ENCODE peak calls at places on chromosomes 7 and 10, in ten cellular contexts. One of them, this sample, is unnamed. For H3K27me3, the result is how much of the 10 kb centered on the place peaks cover.

GRCh38 chr10:101032637-101033201 is 1.7 kb downstream of the SFXN3 start:
- DNase-seq in PC-9: peak
- DNase-seq in AG04450: peak
- DNase-seq in CD8-positive, alpha-beta T cell: peak
- DNase-seq in psoas muscle: no peak
- DNase-seq in IMR-90: peak
- DNase-seq in Panc1: no peak
- DNase-seq in Caco-2: no peak
- DNase-seq in stomach: peak
- DNase-seq in cardiac muscle cell: no peak
- DNase-seq in this sample: peak

GRCh38 chr7:44134943-44135628 is 6.0 kb downstream of the MYL7 start:
- DNase-seq in Caco-2: no peak
- DNase-seq in IMR-90: no peak
- DNase-seq in CD8-positive, alpha-beta T cell: no peak
- DNase-seq in cardiac muscle cell: no peak
- DNase-seq in PC-9: no peak
- DNase-seq in psoas muscle: peak
- DNase-seq in stomach: no peak
- DNase-seq in AG04450: no peak
- DNase-seq in Panc1: no peak
- DNase-seq in this sample: no peak

GRCh38 chr7:23628370-23628769 is 31.2 kb downstream of the CCDC126 start:
- DNase-seq in Caco-2: no peak
- DNase-seq in Panc1: no peak
- DNase-seq in PC-9: no peak
- DNase-seq in psoas muscle: no peak
- DNase-seq in stomach: no peak
- DNase-seq in AG04450: no peak
- DNase-seq in IMR-90: no peak
- DNase-seq in CD8-positive, alpha-beta T cell: no peak
- DNase-seq in cardiac muscle cell: no peak
- DNase-seq in this sample: no peak

GRCh38 chr7:158567153-158567603 is 20.4 kb downstream of the PTPRN2 start:
- DNase-seq in AG04450: no peak
- DNase-seq in cardiac muscle cell: no peak
- DNase-seq in Panc1: no peak
- DNase-seq in stomach: peak
- DNase-seq in Caco-2: no peak
- DNase-seq in CD8-positive, alpha-beta T cell: no peak
- DNase-seq in psoas muscle: no peak
- DNase-seq in PC-9: no peak
- DNase-seq in IMR-90: no peak
- DNase-seq in this sample: no peak

GRCh38 chr7:35695628-35695888 is 623 bp upstream of the HERPUD2 start:
- DNase-seq in psoas muscle: no peak
- DNase-seq in Caco-2: no peak
- DNase-seq in PC-9: no peak
- DNase-seq in Panc1: no peak
- DNase-seq in AG04450: no peak
- DNase-seq in stomach: no peak
- DNase-seq in IMR-90: no peak
- DNase-seq in cardiac muscle cell: no peak
- DNase-seq in CD8-positive, alpha-beta T cell: no peak
- DNase-seq in this sample: no peak

GRCh38 chr7:44914992-44915607 is 29.8 kb upstream of the PURB start:
- DNase-seq in AG04450: no peak
- DNase-seq in PC-9: no peak
- DNase-seq in cardiac muscle cell: no peak
- DNase-seq in stomach: no peak
- DNase-seq in CD8-positive, alpha-beta T cell: peak
- DNase-seq in Caco-2: no peak
- DNase-seq in psoas muscle: no peak
- DNase-seq in Panc1: no peak
- DNase-seq in IMR-90: no peak
- DNase-seq in this sample: no peak

GRCh38 chr10:33460461-33461294 is 126.2 kb upstream of the NRP1 start:
- DNase-seq in AG04450: no peak
- DNase-seq in PC-9: no peak
- DNase-seq in IMR-90: peak
- DNase-seq in psoas muscle: peak
- DNase-seq in cardiac muscle cell: peak
- DNase-seq in Caco-2: no peak
- DNase-seq in Panc1: no peak
- DNase-seq in CD8-positive, alpha-beta T cell: no peak
- DNase-seq in stomach: peak
- DNase-seq in this sample: peak

GRCh38 chr7:2821161-2821841 is 22.8 kb downstream of the GNA12 start:
- DNase-seq in AG04450: peak
- DNase-seq in psoas muscle: no peak
- DNase-seq in stomach: no peak
- DNase-seq in IMR-90: peak
- DNase-seq in Caco-2: no peak
- DNase-seq in cardiac muscle cell: no peak
- DNase-seq in PC-9: peak
- DNase-seq in CD8-positive, alpha-beta T cell: no peak
- DNase-seq in Panc1: no peak
- DNase-seq in this sample: no peak

GRCh38 chr10:29826801-29827200 is 192.0 kb upstream of the SVIL start:
- DNase-seq in stomach: no peak
- DNase-seq in cardiac muscle cell: no peak
- DNase-seq in psoas muscle: no peak
- DNase-seq in CD8-positive, alpha-beta T cell: no peak
- DNase-seq in PC-9: no peak
- DNase-seq in AG04450: no peak
- DNase-seq in Caco-2: no peak
- DNase-seq in Panc1: no peak
- DNase-seq in IMR-90: no peak
- DNase-seq in this sample: no peak

GRCh38 chr10:96271017-96271815 is at the start of gene BLNK:
- DNase-seq in cardiac muscle cell: peak
- DNase-seq in psoas muscle: peak
- DNase-seq in Caco-2: peak
- DNase-seq in AG04450: peak
- DNase-seq in Panc1: no peak
- DNase-seq in PC-9: peak
- DNase-seq in IMR-90: peak
- DNase-seq in CD8-positive, alpha-beta T cell: no peak
- DNase-seq in stomach: peak
- DNase-seq in this sample: peak

GRCh38 chr10:63323930-63324854 is 141.6 kb downstream of the JMJD1C start:
- DNase-seq in cardiac muscle cell: no peak
- DNase-seq in Caco-2: no peak
- DNase-seq in Panc1: no peak
- DNase-seq in stomach: no peak
- DNase-seq in PC-9: no peak
- DNase-seq in CD8-positive, alpha-beta T cell: no peak
- DNase-seq in AG04450: no peak
- DNase-seq in IMR-90: no peak
- DNase-seq in psoas muscle: no peak
- DNase-seq in this sample: no peak

GRCh38 chr7:27130540-27131389 is at the start of gene HOXA4:
- DNase-seq in CD8-positive, alpha-beta T cell: peak
- DNase-seq in Caco-2: peak
- DNase-seq in AG04450: no peak
- DNase-seq in psoas muscle: peak
- DNase-seq in stomach: peak
- DNase-seq in PC-9: no peak
- DNase-seq in cardiac muscle cell: peak
- DNase-seq in IMR-90: peak
- DNase-seq in Panc1: no peak
- DNase-seq in this sample: peak

GRCh38 chr10:15474671-15475070 is 103.6 kb upstream of the FAM171A1 start:
- DNase-seq in AG04450: no peak
- DNase-seq in psoas muscle: no peak
- DNase-seq in IMR-90: no peak
- DNase-seq in CD8-positive, alpha-beta T cell: no peak
- DNase-seq in stomach: no peak
- DNase-seq in PC-9: no peak
- DNase-seq in cardiac muscle cell: no peak
- DNase-seq in Panc1: no peak
- DNase-seq in Caco-2: no peak
- DNase-seq in this sample: no peak

GRCh38 chr10:15482168-15482567 is 111.1 kb upstream of the FAM171A1 start:
- DNase-seq in AG04450: no peak
- DNase-seq in Panc1: no peak
- DNase-seq in IMR-90: no peak
- DNase-seq in psoas muscle: no peak
- DNase-seq in cardiac muscle cell: no peak
- DNase-seq in PC-9: no peak
- DNase-seq in CD8-positive, alpha-beta T cell: no peak
- DNase-seq in stomach: no peak
- DNase-seq in Caco-2: no peak
- DNase-seq in this sample: no peak

GRCh38 chr10:15476337-15476736 is 105.2 kb upstream of the FAM171A1 start:
- DNase-seq in PC-9: no peak
- DNase-seq in stomach: no peak
- DNase-seq in AG04450: no peak
- DNase-seq in Panc1: no peak
- DNase-seq in IMR-90: no peak
- DNase-seq in CD8-positive, alpha-beta T cell: no peak
- DNase-seq in Caco-2: no peak
- DNase-seq in psoas muscle: no peak
- DNase-seq in cardiac muscle cell: no peak
- DNase-seq in this sample: no peak

GRCh38 chr10:15478429-15478828 is 107.3 kb upstream of the FAM171A1 start:
- DNase-seq in Caco-2: no peak
- DNase-seq in IMR-90: no peak
- DNase-seq in PC-9: no peak
- DNase-seq in stomach: no peak
- DNase-seq in psoas muscle: no peak
- DNase-seq in AG04450: no peak
- DNase-seq in cardiac muscle cell: no peak
- DNase-seq in CD8-positive, alpha-beta T cell: no peak
- DNase-seq in Panc1: no peak
- DNase-seq in this sample: no peak

DNA sequence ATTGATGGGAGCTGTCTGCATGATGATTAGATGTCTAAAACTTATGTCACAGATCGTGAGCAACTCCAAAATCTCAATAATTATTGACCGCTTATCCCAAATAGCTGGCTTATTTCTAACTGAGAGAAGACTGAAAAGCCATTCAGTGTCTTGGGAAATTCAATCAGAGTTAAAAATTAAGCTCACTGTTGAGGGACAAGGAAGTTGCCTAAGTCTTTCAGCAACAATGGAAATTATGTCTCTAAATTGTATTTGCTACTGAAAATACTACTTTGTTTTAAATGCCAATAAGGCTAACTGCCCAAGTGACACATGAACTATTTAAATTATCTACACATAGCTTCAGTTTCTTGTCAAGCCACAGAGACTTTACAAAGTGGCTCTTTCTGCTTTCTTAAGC is 107.9 kb upstream of the FAM171A1 start:
- DNase-seq in Panc1: no peak
- DNase-seq in Caco-2: no peak
- DNase-seq in stomach: no peak
- DNase-seq in PC-9: no peak
- DNase-seq in AG04450: no peak
- DNase-seq in CD8-positive, alpha-beta T cell: no peak
- DNase-seq in cardiac muscle cell: no peak
- DNase-seq in psoas muscle: no peak
- DNase-seq in IMR-90: no peak
- DNase-seq in this sample: no peak
- H3K27me3 ChIP-seq in Panc1: under half
- H3K27me3 ChIP-seq in Caco-2: under half
- H3K27me3 ChIP-seq in stomach: under half
- H3K27me3 ChIP-seq in PC-9: under half
- H3K27me3 ChIP-seq in AG04450: under half
- H3K27me3 ChIP-seq in CD8-positive, alpha-beta T cell: under half
- H3K27me3 ChIP-seq in cardiac muscle cell: under half
- H3K27me3 ChIP-seq in psoas muscle: under half
- H3K27me3 ChIP-seq in IMR-90: under half
- H3K27me3 ChIP-seq in this sample: under half

DNA sequence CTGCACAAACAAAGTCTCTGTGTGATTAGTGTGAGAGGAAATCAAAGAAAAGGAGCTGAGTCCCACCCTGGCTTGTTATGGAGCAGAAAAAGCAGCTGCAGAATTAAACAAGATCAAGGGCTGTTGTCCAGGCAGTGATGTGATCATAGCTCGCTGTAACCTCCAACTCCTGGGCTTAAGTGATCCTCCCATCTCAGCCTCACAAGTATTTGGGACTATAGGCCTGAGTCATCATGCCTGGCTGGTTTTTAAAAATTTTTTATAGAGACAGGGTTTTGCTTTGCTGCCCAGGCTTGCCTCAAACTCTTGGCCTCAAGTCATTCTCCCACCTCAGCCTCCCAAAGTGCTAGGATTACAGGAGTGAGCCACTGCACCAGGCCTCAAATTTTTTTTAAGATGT is 88.9 kb downstream of the IPMK start:
- DNase-seq in AG04450: peak
- DNase-seq in psoas muscle: no peak
- DNase-seq in cardiac muscle cell: no peak
- DNase-seq in stomach: no peak
- DNase-seq in Panc1: no peak
- DNase-seq in PC-9: no peak
- DNase-seq in IMR-90: peak
- DNase-seq in CD8-positive, alpha-beta T cell: no peak
- DNase-seq in Caco-2: no peak
- DNase-seq in this sample: no peak
- TF ChIP-seq CTCF in AG04450: no peak
- TF ChIP-seq CTCF in psoas muscle: no peak
- TF ChIP-seq CTCF in cardiac muscle cell: no peak
- TF ChIP-seq CTCF in stomach: no peak
- TF ChIP-seq CTCF in Panc1: no peak
- TF ChIP-seq CTCF in PC-9: no peak
- TF ChIP-seq CTCF in IMR-90: no peak
- TF ChIP-seq CTCF in CD8-positive, alpha-beta T cell: no peak
- TF ChIP-seq CTCF in Caco-2: no peak
- TF ChIP-seq CTCF in this sample: no peak

GRCh38 chr7:132575987-132576722 is at the start of gene PLXNA4:
- DNase-seq in AG04450: no peak
- DNase-seq in CD8-positive, alpha-beta T cell: no peak
- DNase-seq in cardiac muscle cell: peak
- DNase-seq in IMR-90: no peak
- DNase-seq in stomach: no peak
- DNase-seq in psoas muscle: peak
- DNase-seq in Panc1: no peak
- DNase-seq in PC-9: no peak
- DNase-seq in Caco-2: peak
- DNase-seq in this sample: no peak
- H3K27me3 ChIP-seq in AG04450: half or more
- H3K27me3 ChIP-seq in CD8-positive, alpha-beta T cell: under half
- H3K27me3 ChIP-seq in cardiac muscle cell: half or more
- H3K27me3 ChIP-seq in IMR-90: half or more
- H3K27me3 ChIP-seq in stomach: under half
- H3K27me3 ChIP-seq in psoas muscle: half or more
- H3K27me3 ChIP-seq in Panc1: half or more
- H3K27me3 ChIP-seq in PC-9: half or more
- H3K27me3 ChIP-seq in Caco-2: under half
- H3K27me3 ChIP-seq in this sample: under half

GRCh38 chr7:114334992-114335391 is 79.6 kb upstream of the FOXP2 start:
- DNase-seq in stomach: no peak
- DNase-seq in CD8-positive, alpha-beta T cell: no peak
- DNase-seq in cardiac muscle cell: no peak
- DNase-seq in psoas muscle: no peak
- DNase-seq in AG04450: no peak
- DNase-seq in PC-9: no peak
- DNase-seq in Panc1: no peak
- DNase-seq in Caco-2: no peak
- DNase-seq in IMR-90: no peak
- DNase-seq in this sample: no peak
- TF ChIP-seq CTCF in stomach: no peak
- TF ChIP-seq CTCF in CD8-positive, alpha-beta T cell: no peak
- TF ChIP-seq CTCF in cardiac muscle cell: no peak
- TF ChIP-seq CTCF in psoas muscle: no peak
- TF ChIP-seq CTCF in AG04450: no peak
- TF ChIP-seq CTCF in PC-9: no peak
- TF ChIP-seq CTCF in Panc1: no peak
- TF ChIP-seq CTCF in Caco-2: no peak
- TF ChIP-seq CTCF in IMR-90: no peak
- TF ChIP-seq CTCF in this sample: no peak

GRCh38 chr10:79012567-79012966 is 56.2 kb upstream of the ZMIZ1 start:
- DNase-seq in AG04450: no peak
- DNase-seq in psoas muscle: peak
- DNase-seq in CD8-positive, alpha-beta T cell: no peak
- DNase-seq in stomach: no peak
- DNase-seq in cardiac muscle cell: no peak
- DNase-seq in PC-9: no peak
- DNase-seq in Caco-2: no peak
- DNase-seq in IMR-90: no peak
- DNase-seq in Panc1: no peak
- DNase-seq in this sample: no peak
- H3K27me3 ChIP-seq in AG04450: under half
- H3K27me3 ChIP-seq in psoas muscle: under half
- H3K27me3 ChIP-seq in CD8-positive, alpha-beta T cell: under half
- H3K27me3 ChIP-seq in stomach: under half
- H3K27me3 ChIP-seq in cardiac muscle cell: under half
- H3K27me3 ChIP-seq in PC-9: under half
- H3K27me3 ChIP-seq in Caco-2: under half
- H3K27me3 ChIP-seq in IMR-90: half or more
- H3K27me3 ChIP-seq in Panc1: under half
- H3K27me3 ChIP-seq in this sample: under half